ENCODE peak calls at places on chromosomes 6 and 20, in eight cellular contexts. One of them, this sample, is unnamed.

GRCh38 chr6:35508542-35508941 is 4.2 kb downstream of the TULP1 start:
- DNase-seq in fibroblast of mammary gland: no peak
- DNase-seq in astrocyte: no peak
- DNase-seq in HCT116: no peak
- DNase-seq in fibroblast of lung: no peak
- DNase-seq in lower leg skin: no peak
- DNase-seq in AG04450: no peak
- DNase-seq in lower lobe of right lung: no peak
- DNase-seq in this sample: no peak

GRCh38 chr6:46175976-46176375 is 5.2 kb upstream of the ENPP5 start:
- DNase-seq in HCT116: no peak
- DNase-seq in AG04450: no peak
- DNase-seq in lower leg skin: no peak
- DNase-seq in lower lobe of right lung: no peak
- DNase-seq in astrocyte: no peak
- DNase-seq in fibroblast of mammary gland: no peak
- DNase-seq in fibroblast of lung: no peak
- DNase-seq in this sample: no peak

GRCh38 chr20:41087777-41088176 is 49.6 kb upstream of the PLCG1 start:
- DNase-seq in fibroblast of lung: no peak
- DNase-seq in lower lobe of right lung: no peak
- DNase-seq in HCT116: no peak
- DNase-seq in fibroblast of mammary gland: no peak
- DNase-seq in astrocyte: no peak
- DNase-seq in lower leg skin: no peak
- DNase-seq in AG04450: no peak
- DNase-seq in this sample: no peak

GRCh38 chr6:142518126-142518525 is 216.3 kb downstream of the ADGRG6 start:
- DNase-seq in AG04450: no peak
- DNase-seq in fibroblast of mammary gland: no peak
- DNase-seq in HCT116: no peak
- DNase-seq in astrocyte: no peak
- DNase-seq in lower lobe of right lung: no peak
- DNase-seq in lower leg skin: no peak
- DNase-seq in fibroblast of lung: no peak
- DNase-seq in this sample: no peak

GRCh38 chr6:79687759-79688158 is 56.6 kb downstream of the SH3BGRL2 start:
- DNase-seq in AG04450: no peak
- DNase-seq in lower lobe of right lung: no peak
- DNase-seq in fibroblast of lung: no peak
- DNase-seq in lower leg skin: no peak
- DNase-seq in fibroblast of mammary gland: no peak
- DNase-seq in astrocyte: no peak
- DNase-seq in HCT116: no peak
- DNase-seq in this sample: no peak

GRCh38 chr20:722822-723644 is 45.3 kb downstream of the SLC52A3 start:
- DNase-seq in lower leg skin: no peak
- DNase-seq in AG04450: no peak
- DNase-seq in HCT116: no peak
- DNase-seq in fibroblast of mammary gland: no peak
- DNase-seq in lower lobe of right lung: no peak
- DNase-seq in astrocyte: no peak
- DNase-seq in fibroblast of lung: no peak
- DNase-seq in this sample: no peak

GRCh38 chr6:2611092-2611491 is 139.6 kb downstream of the MYLK4 start:
- DNase-seq in lower leg skin: no peak
- DNase-seq in astrocyte: peak
- DNase-seq in HCT116: no peak
- DNase-seq in fibroblast of lung: peak
- DNase-seq in AG04450: no peak
- DNase-seq in fibroblast of mammary gland: no peak
- DNase-seq in lower lobe of right lung: no peak
- DNase-seq in this sample: peak

GRCh38 chr6:44530209-44530909 is 142.9 kb downstream of the CDC5L start:
- DNase-seq in AG04450: no peak
- DNase-seq in HCT116: no peak
- DNase-seq in lower lobe of right lung: no peak
- DNase-seq in fibroblast of lung: no peak
- DNase-seq in astrocyte: no peak
- DNase-seq in lower leg skin: no peak
- DNase-seq in fibroblast of mammary gland: no peak
- DNase-seq in this sample: no peak

GRCh38 chr6:11798096-11798495 is 19.5 kb upstream of the ADTRP start:
- DNase-seq in fibroblast of lung: no peak
- DNase-seq in astrocyte: no peak
- DNase-seq in fibroblast of mammary gland: peak
- DNase-seq in lower leg skin: no peak
- DNase-seq in AG04450: no peak
- DNase-seq in lower lobe of right lung: no peak
- DNase-seq in HCT116: no peak
- DNase-seq in this sample: peak

GRCh38 chr20:4813839-4814695 is 92.4 kb downstream of the PRND start:
- DNase-seq in fibroblast of mammary gland: no peak
- DNase-seq in lower lobe of right lung: no peak
- DNase-seq in lower leg skin: peak
- DNase-seq in HCT116: no peak
- DNase-seq in AG04450: no peak
- DNase-seq in fibroblast of lung: no peak
- DNase-seq in astrocyte: no peak
- DNase-seq in this sample: no peak

GRCh38 chr6:3757241-3757641 is 5.7 kb upstream of the PXDC1 start:
- DNase-seq in HCT116: no peak
- DNase-seq in fibroblast of lung: no peak
- DNase-seq in fibroblast of mammary gland: no peak
- DNase-seq in lower leg skin: no peak
- DNase-seq in astrocyte: no peak
- DNase-seq in AG04450: no peak
- DNase-seq in lower lobe of right lung: no peak
- DNase-seq in this sample: peak

GRCh38 chr6:154257074-154257473 is 99.5 kb downstream of the IPCEF1 start:
- DNase-seq in lower lobe of right lung: no peak
- DNase-seq in fibroblast of mammary gland: peak
- DNase-seq in astrocyte: no peak
- DNase-seq in AG04450: no peak
- DNase-seq in lower leg skin: no peak
- DNase-seq in HCT116: no peak
- DNase-seq in fibroblast of lung: no peak
- DNase-seq in this sample: no peak

GRCh38 chr6:118350881-118351430 is 197.1 kb upstream of the PLN start:
- DNase-seq in AG04450: peak
- DNase-seq in HCT116: no peak
- DNase-seq in lower lobe of right lung: no peak
- DNase-seq in fibroblast of lung: peak
- DNase-seq in lower leg skin: no peak
- DNase-seq in fibroblast of mammary gland: peak
- DNase-seq in astrocyte: peak
- DNase-seq in this sample: peak

GRCh38 chr6:134722429-134722828 is 227.5 kb downstream of the ALDH8A1 start:
- DNase-seq in lower lobe of right lung: no peak
- DNase-seq in AG04450: no peak
- DNase-seq in lower leg skin: no peak
- DNase-seq in HCT116: no peak
- DNase-seq in fibroblast of lung: no peak
- DNase-seq in astrocyte: no peak
- DNase-seq in fibroblast of mammary gland: peak
- DNase-seq in this sample: no peak

GRCh38 chr6:37324131-37325033 is 29.4 kb upstream of the RNF8 start:
- DNase-seq in AG04450: no peak
- DNase-seq in lower leg skin: no peak
- DNase-seq in lower lobe of right lung: no peak
- DNase-seq in HCT116: peak
- DNase-seq in astrocyte: peak
- DNase-seq in fibroblast of lung: peak
- DNase-seq in fibroblast of mammary gland: peak
- DNase-seq in this sample: no peak

GRCh38 chr6:73565767-73566485 is 45.1 kb upstream of the EEF1A1 start:
- DNase-seq in astrocyte: peak
- DNase-seq in lower leg skin: no peak
- DNase-seq in HCT116: no peak
- DNase-seq in fibroblast of lung: peak
- DNase-seq in lower lobe of right lung: no peak
- DNase-seq in AG04450: no peak
- DNase-seq in fibroblast of mammary gland: no peak
- DNase-seq in this sample: no peak

GRCh38 chr6:6557871-6558270 is 30.6 kb upstream of the LY86 start:
- DNase-seq in astrocyte: no peak
- DNase-seq in lower lobe of right lung: no peak
- DNase-seq in lower leg skin: no peak
- DNase-seq in HCT116: no peak
- DNase-seq in AG04450: no peak
- DNase-seq in fibroblast of lung: no peak
- DNase-seq in fibroblast of mammary gland: no peak
- DNase-seq in this sample: no peak

GRCh38 chr6:128422200-128422599 is 98.2 kb downstream of the PTPRK start:
- DNase-seq in fibroblast of mammary gland: no peak
- DNase-seq in HCT116: no peak
- DNase-seq in astrocyte: no peak
- DNase-seq in AG04450: no peak
- DNase-seq in lower leg skin: no peak
- DNase-seq in fibroblast of lung: no peak
- DNase-seq in lower lobe of right lung: no peak
- DNase-seq in this sample: no peak

GRCh38 chr6:26232950-26233607 is 131.9 kb upstream of the BTN3A2 start:
- DNase-seq in AG04450: no peak
- DNase-seq in lower leg skin: no peak
- DNase-seq in fibroblast of mammary gland: no peak
- DNase-seq in lower lobe of right lung: no peak
- DNase-seq in astrocyte: peak
- DNase-seq in HCT116: no peak
- DNase-seq in fibroblast of lung: peak
- DNase-seq in this sample: peak

GRCh38 chr20:61311656-61312387 is 59.8 kb downstream of the CDH4 start:
- DNase-seq in AG04450: no peak
- DNase-seq in fibroblast of mammary gland: peak
- DNase-seq in HCT116: no peak
- DNase-seq in fibroblast of lung: no peak
- DNase-seq in lower lobe of right lung: no peak
- DNase-seq in lower leg skin: no peak
- DNase-seq in astrocyte: no peak
- DNase-seq in this sample: no peak

GRCh38 chr6:157620905-157621304 is 202.1 kb upstream of the SNX9 start:
- DNase-seq in fibroblast of lung: peak
- DNase-seq in AG04450: no peak
- DNase-seq in lower lobe of right lung: no peak
- DNase-seq in HCT116: no peak
- DNase-seq in fibroblast of mammary gland: peak
- DNase-seq in astrocyte: no peak
- DNase-seq in lower leg skin: no peak
- DNase-seq in this sample: no peak

GRCh38 chr20:24766826-24767622 is 182.0 kb upstream of the CST7 start:
- DNase-seq in AG04450: no peak
- DNase-seq in astrocyte: no peak
- DNase-seq in lower leg skin: no peak
- DNase-seq in lower lobe of right lung: no peak
- DNase-seq in fibroblast of mammary gland: no peak
- DNase-seq in HCT116: no peak
- DNase-seq in fibroblast of lung: no peak
- DNase-seq in this sample: no peak

GRCh38 chr6:73497915-73498314 is 22.9 kb downstream of the EEF1A1 start:
- DNase-seq in AG04450: no peak
- DNase-seq in HCT116: no peak
- DNase-seq in lower leg skin: no peak
- DNase-seq in lower lobe of right lung: no peak
- DNase-seq in fibroblast of mammary gland: no peak
- DNase-seq in astrocyte: no peak
- DNase-seq in fibroblast of lung: no peak
- DNase-seq in this sample: no peak

DNA sequence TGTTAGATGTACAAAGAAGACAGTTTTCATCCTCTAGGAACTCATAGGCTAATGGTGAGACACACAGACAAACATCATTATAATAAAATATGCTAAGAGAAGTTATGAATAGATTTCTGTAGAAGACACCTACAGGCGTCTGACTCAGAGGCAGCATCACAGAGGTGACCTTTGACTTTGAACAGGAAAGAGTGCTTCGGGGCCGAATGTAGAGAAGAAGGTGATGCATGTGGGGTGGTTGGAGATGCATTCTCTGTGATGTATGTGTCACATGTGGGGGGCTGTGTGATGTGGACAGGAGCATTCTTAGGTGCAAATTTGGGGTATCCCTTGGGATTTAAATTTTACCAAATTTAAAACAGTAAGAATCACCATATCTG is 6.8 kb downstream of the GUCA1A start:
- DNase-seq in lower lobe of right lung: no peak
- DNase-seq in HCT116: no peak
- DNase-seq in fibroblast of mammary gland: no peak
- DNase-seq in lower leg skin: no peak
- DNase-seq in fibroblast of lung: no peak
- DNase-seq in AG04450: no peak
- DNase-seq in astrocyte: no peak
- DNase-seq in this sample: no peak
- TF ChIP-seq CTCF in lower lobe of right lung: no peak
- TF ChIP-seq CTCF in HCT116: no peak
- TF ChIP-seq CTCF in fibroblast of mammary gland: no peak
- TF ChIP-seq CTCF in lower leg skin: no peak
- TF ChIP-seq CTCF in fibroblast of lung: no peak
- TF ChIP-seq CTCF in AG04450: no peak
- TF ChIP-seq CTCF in astrocyte: no peak
- TF ChIP-seq CTCF in this sample: no peak

GRCh38 chr6:57173886-57174510 is 1.9 kb downstream of the BAG2 start:
- DNase-seq in fibroblast of lung: peak
- DNase-seq in astrocyte: peak
- DNase-seq in lower lobe of right lung: no peak
- DNase-seq in fibroblast of mammary gland: peak
- DNase-seq in AG04450: no peak
- DNase-seq in lower leg skin: no peak
- DNase-seq in HCT116: peak
- DNase-seq in this sample: peak
- H3K4me3 ChIP-seq in fibroblast of lung: peak
- H3K4me3 ChIP-seq in astrocyte: peak
- H3K4me3 ChIP-seq in lower lobe of right lung: peak
- H3K4me3 ChIP-seq in fibroblast of mammary gland: peak
- H3K4me3 ChIP-seq in AG04450: peak
- H3K4me3 ChIP-seq in lower leg skin: no peak
- H3K4me3 ChIP-seq in HCT116: peak
- H3K4me3 ChIP-seq in this sample: peak

DNA sequence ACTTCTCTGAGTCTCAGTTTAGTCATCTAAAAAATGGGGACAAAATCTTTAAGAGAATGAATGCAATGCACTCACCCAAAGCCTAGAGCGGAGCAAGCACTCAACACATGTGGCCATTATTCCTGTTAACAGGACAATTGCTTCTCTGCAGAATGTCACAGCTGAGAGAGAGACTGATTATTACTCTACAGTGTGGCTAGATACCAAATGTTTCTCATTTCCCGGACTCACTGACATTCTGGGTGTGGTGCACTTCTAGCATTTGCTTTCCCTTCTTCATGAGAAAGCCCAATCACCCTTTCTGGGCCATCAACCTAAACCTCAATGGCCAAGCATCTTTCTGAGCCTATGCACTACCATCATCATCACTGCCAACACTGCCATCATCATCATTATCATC is 273.9 kb downstream of the ZNF217 start:
- DNase-seq in fibroblast of lung: no peak
- DNase-seq in lower leg skin: no peak
- DNase-seq in AG04450: no peak
- DNase-seq in lower lobe of right lung: no peak
- DNase-seq in HCT116: no peak
- DNase-seq in fibroblast of mammary gland: no peak
- DNase-seq in astrocyte: no peak
- DNase-seq in this sample: no peak
- TF ChIP-seq CTCF in fibroblast of lung: no peak
- TF ChIP-seq CTCF in lower leg skin: no peak
- TF ChIP-seq CTCF in AG04450: no peak
- TF ChIP-seq CTCF in lower lobe of right lung: no peak
- TF ChIP-seq CTCF in HCT116: no peak
- TF ChIP-seq CTCF in fibroblast of mammary gland: no peak
- TF ChIP-seq CTCF in astrocyte: no peak
- TF ChIP-seq CTCF in this sample: no peak

GRCh38 chr20:46004813-46005505 is 3.7 kb upstream of the MMP9 start:
- DNase-seq in fibroblast of lung: no peak
- DNase-seq in lower lobe of right lung: no peak
- DNase-seq in astrocyte: no peak
- DNase-seq in AG04450: no peak
- DNase-seq in lower leg skin: no peak
- DNase-seq in fibroblast of mammary gland: no peak
- DNase-seq in HCT116: no peak
- DNase-seq in this sample: no peak
- H3K4me3 ChIP-seq in fibroblast of lung: no peak
- H3K4me3 ChIP-seq in lower lobe of right lung: no peak
- H3K4me3 ChIP-seq in astrocyte: no peak
- H3K4me3 ChIP-seq in AG04450: no peak
- H3K4me3 ChIP-seq in lower leg skin: no peak
- H3K4me3 ChIP-seq in fibroblast of mammary gland: no peak
- H3K4me3 ChIP-seq in HCT116: no peak
- H3K4me3 ChIP-seq in this sample: no peak

This sample was measured in fibroblast of villous mesenchyme.